ENCODE peak calls at places on chromosomes 2 and 18, in seven cellular contexts. G, V, X, B, L, O and I are unnamed samples.

GRCh38 chr18:49201464-49201863 is 250.7 kb upstream of the SMAD7 start:
- DNase-seq in V (no peak), B (no peak), L (no peak), O (no peak), X (no peak), G (no peak), I (no peak)

GRCh38 chr2:202680512-202680911 is 45.7 kb downstream of the FAM117B start:
- DNase-seq in X (no peak), G (no peak), V (no peak), L (no peak), O (no peak), B (no peak), I (no peak)

GRCh38 chr2:29309090-29310054 is 194.2 kb downstream of the CLIP4 start:
- DNase-seq in L (peak; percentile 65), G (no peak), O (peak; percentile 92), B (peak; percentile 60), V (peak; percentile 65), X (peak; percentile 64), I (no peak)

GRCh38 chr2:62321370-62321769 is 125.5 kb downstream of the B3GNT2 start:
- DNase-seq in G (no peak), V (no peak), X (no peak), O (no peak), L (no peak), B (no peak), I (no peak)

GRCh38 chr2:135913726-135914365 is 37.6 kb upstream of the MCM6 start:
- DNase-seq in B (peak; percentile 34), O (peak; percentile 51), L (peak; percentile 32), X (no peak), G (no peak), V (peak; percentile 30), I (no peak)

GRCh38 chr2:85697096-85697495 is 2.9 kb downstream of the GNLY start:
- DNase-seq in B (no peak), X (no peak), L (no peak), V (no peak), G (no peak), O (no peak), I (no peak)

GRCh38 chr2:120779781-120780283 is 44.2 kb downstream of the GLI2 start:
- DNase-seq in L (no peak), B (no peak), V (no peak), O (peak; percentile 38), G (no peak), X (no peak), I (no peak)

GRCh38 chr18:66749030-66749429 is 145.1 kb upstream of the CDH19 start:
- DNase-seq in G (no peak), O (peak; percentile 34), B (no peak), L (no peak), V (no peak), X (no peak), I (no peak)

GRCh38 chr2:63977904-63978303 is 41.3 kb downstream of the VPS54 start:
- DNase-seq in X (no peak), O (no peak), V (no peak), G (no peak), L (peak; percentile 42), B (no peak), I (no peak)

GRCh38 chr2:237434916-237435315 is 21.0 kb upstream of the COL6A3 start:
- DNase-seq in B (peak; percentile 47), O (no peak), L (peak; percentile 52), X (no peak), V (no peak), G (no peak), I (no peak)

GRCh38 chr2:111712361-111712760 is 171.6 kb downstream of the ANAPC1 start:
- DNase-seq in B (no peak), O (no peak), X (no peak), G (no peak), V (no peak), L (no peak), I (no peak)

GRCh38 chr2:27671235-27671634 is 7.5 kb downstream of the SLC4A1AP start:
- DNase-seq in V (no peak), G (no peak), B (no peak), O (no peak), L (no peak), X (no peak), I (no peak)

GRCh38 chr2:129067921-129068320 is 749.3 kb upstream of the HS6ST1 start:
- DNase-seq in O (no peak), V (no peak), L (no peak), G (no peak), B (no peak), X (no peak), I (no peak)

GRCh38 chr2:28869494-28870145 is 489 bp downstream of the TRMT61B start:
- DNase-seq in X (no peak), V (no peak), G (peak; percentile 62), O (peak; percentile 17), L (peak; percentile 41), B (no peak), I (no peak)

GRCh38 chr2:241958818-241959545 is 89.5 kb downstream of the RTP5 start:
- DNase-seq in V (no peak), B (no peak), X (no peak), L (no peak), O (no peak), G (no peak), I (no peak)

GRCh38 chr2:218993345-218994315 is at the start of gene CRYBA2:
- DNase-seq in L (no peak), G (peak; percentile 79), V (peak; percentile 34), B (peak; percentile 50), O (peak; percentile 78), X (peak; percentile 47), I (no peak)

GRCh38 chr18:68519341-68519740 is 195.6 kb downstream of the TMX3 start:
- DNase-seq in O (no peak), B (no peak), V (no peak), X (no peak), G (no peak), L (no peak), I (no peak)

GRCh38 chr2:15092691-15093090 is 460.2 kb downstream of the LRATD1 start:
- DNase-seq in B (no peak), O (no peak), G (no peak), X (no peak), L (no peak), V (no peak), I (no peak)

GRCh38 chr2:241598061-241598460 is 38.9 kb downstream of the THAP4 start:
- DNase-seq in B (no peak), G (no peak), X (no peak), V (no peak), L (no peak), O (no peak), I (no peak)

GRCh38 chr18:76801567-76802505 is 20.5 kb upstream of the ZNF236 start:
- DNase-seq in L (peak; percentile 91), X (peak; percentile 76), O (peak; percentile 70), B (peak; percentile 70), V (peak; percentile 58), G (no peak), I (peak; percentile 74)

GRCh38 chr2:159961005-159961404 is 101.4 kb downstream of the PLA2R1 start:
- DNase-seq in G (no peak), L (no peak), O (no peak), B (no peak), X (no peak), V (no peak), I (no peak)

GRCh38 chr2:219081701-219082331 is 21.1 kb upstream of the IHH start:
- DNase-seq in G (no peak), B (no peak), O (no peak), V (no peak), L (peak; percentile 19), X (no peak), I (no peak)

GRCh38 chr2:127722807-127723206 is 21.5 kb downstream of the SFT2D3 start:
- DNase-seq in O (no peak), G (no peak), L (no peak), V (no peak), B (no peak), X (no peak), I (no peak)

DNA sequence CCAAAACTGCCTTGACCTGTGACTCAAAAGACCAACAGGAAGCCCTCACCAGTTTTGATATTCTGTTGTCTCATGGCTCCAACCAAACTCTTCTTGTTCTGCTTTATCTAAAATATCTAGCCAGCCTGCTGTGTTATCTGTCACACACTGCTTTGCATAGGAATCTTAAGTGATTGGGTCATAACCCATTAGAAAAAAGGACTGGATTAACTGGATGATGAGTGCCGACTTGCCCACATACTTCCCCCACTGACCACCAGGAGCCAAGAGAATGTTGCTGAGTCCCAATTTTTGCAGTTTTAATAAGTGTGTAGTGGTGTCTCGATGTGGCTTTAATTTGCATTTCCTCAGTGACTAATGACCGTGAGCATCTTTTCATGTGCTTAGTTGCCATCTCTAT is 6.5 kb downstream of the MOGAT1 start:
- DNase-seq in X (no peak), L (no peak), V (no peak), G (no peak), O (no peak), B (no peak), I (no peak)
- TF ChIP-seq CTCF in X (peak; percentile 37), L (no peak), V (no peak), G (peak; percentile 21), O (peak; percentile 17), B (no peak), I (no peak)

GRCh38 chr2:24342110-24342910 is 18.0 kb downstream of the ITSN2 start:
- DNase-seq in B (no peak), G (no peak), L (no peak), X (no peak), O (no peak), V (no peak), I (no peak)

GRCh38 chr2:24334245-24334633 is 26.1 kb downstream of the ITSN2 start:
- DNase-seq in B (no peak), X (no peak), G (no peak), O (no peak), V (no peak), L (no peak), I (no peak)

GRCh38 chr2:24339856-24340262 is 20.5 kb downstream of the ITSN2 start:
- DNase-seq in X (no peak), O (no peak), B (no peak), V (peak; percentile 41), L (no peak), G (no peak), I (no peak)

GRCh38 chr2:24333019-24333540 is 27.3 kb downstream of the ITSN2 start:
- DNase-seq in X (no peak), O (no peak), V (no peak), G (no peak), B (no peak), L (no peak), I (no peak)

DNA sequence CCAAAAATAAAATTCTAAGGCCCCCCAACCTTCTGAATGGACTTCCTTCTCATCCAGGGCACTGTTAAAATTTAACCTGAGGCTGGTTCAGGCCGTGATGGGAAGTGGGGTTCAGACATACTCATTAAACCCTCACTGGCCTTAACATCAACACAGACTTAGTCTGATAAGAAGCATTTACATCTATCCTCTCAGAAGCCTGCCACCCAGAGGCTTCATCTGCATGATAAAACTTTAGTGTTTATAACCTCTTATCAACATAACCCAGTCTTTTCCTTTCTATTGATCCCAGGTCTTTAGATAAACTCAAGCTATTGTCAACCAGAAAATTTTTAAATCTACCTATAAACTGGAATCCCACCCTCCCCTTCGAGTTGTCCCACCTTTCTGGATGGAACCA is 22.4 kb downstream of the ITSN2 start:
- DNase-seq in L (no peak), B (no peak), X (no peak), G (no peak), V (no peak), O (no peak), I (no peak)
- TF ChIP-seq CTCF in L (no peak), B (no peak), X (no peak), G (no peak), V (peak; percentile 8), O (no peak), I (no peak)

GRCh38 chr2:177143444-177143843 is 69.2 kb upstream of the HNRNPA3 start:
- DNase-seq in G (no peak), O (peak; percentile 41), V (no peak), X (no peak), B (no peak), L (no peak), I (no peak)
- TF ChIP-seq CTCF in G (no peak), O (no peak), V (no peak), X (no peak), B (no peak), L (no peak), I (no peak)

GRCh38 chr2:209322041-209322440 is 101.8 kb upstream of the MAP2 start:
- DNase-seq in B (no peak), O (no peak), V (no peak), L (no peak), X (no peak), G (no peak), I (no peak)
- TF ChIP-seq CTCF in B (no peak), O (peak; percentile 21), V (peak; percentile 50), L (no peak), X (peak; percentile 34), G (peak; percentile 68), I (no peak)